ENCODE peak calls at places on chromosome 18, in nine cellular contexts. F is SK-N-SH, Z is A549, L is endothelial cell of umbilical vein, O is K562, P is HCT116, H is HepG2, V is GM12878, B is H1. E is an unnamed sample.

GRCh38 chr18:9905401-9905922 is 8.4 kb upstream of the VAPA start:
- DNase-seq in F (peak), Z (no peak), L (no peak), O (no peak), P (no peak), H (peak), V (no peak), B (no peak), E (peak)

GRCh38 chr18:34932792-34933466 is 108.3 kb upstream of the MAPRE2 start:
- DNase-seq in F (no peak), Z (no peak), L (no peak), O (no peak), P (no peak), H (no peak), V (no peak), B (no peak), E (no peak)

GRCh38 chr18:27363918-27364317 is 178.8 kb upstream of the CHST9 start:
- DNase-seq in F (peak), Z (no peak), L (no peak), O (no peak), P (no peak), H (peak), V (no peak), B (no peak), E (peak)

GRCh38 chr18:77648415-77648814 is 398.8 kb downstream of the GALR1 start:
- DNase-seq in F (no peak), Z (no peak), L (no peak), O (no peak), P (no peak), H (no peak), V (no peak), B (no peak), E (no peak)

GRCh38 chr18:8424917-8425725 is 184.1 kb upstream of the RAB12 start:
- DNase-seq in F (peak), Z (no peak), L (no peak), O (no peak), P (peak), H (peak), V (no peak), B (peak), E (peak)

GRCh38 chr18:8619835-8620577 is 10.8 kb downstream of the RAB12 start:
- DNase-seq in F (no peak), Z (no peak), L (no peak), O (no peak), P (no peak), H (no peak), V (no peak), B (no peak), E (no peak)

GRCh38 chr18:54260376-54261072 is 8.8 kb upstream of the POLI start:
- DNase-seq in F (no peak), Z (no peak), L (no peak), O (no peak), P (no peak), H (peak), V (no peak), B (no peak), E (peak)

GRCh38 chr18:27695509-27695908 is 481.4 kb downstream of the CDH2 start:
- DNase-seq in F (no peak), Z (no peak), L (no peak), O (no peak), P (no peak), H (no peak), V (no peak), B (no peak), E (no peak)

GRCh38 chr18:8381801-8382459 is 227.3 kb upstream of the RAB12 start:
- DNase-seq in F (no peak), Z (no peak), L (no peak), O (no peak), P (no peak), H (no peak), V (no peak), B (no peak), E (no peak)

GRCh38 chr18:22613058-22613690 is 195.5 kb upstream of the CTAGE1 start:
- DNase-seq in F (no peak), Z (no peak), L (no peak), O (no peak), P (no peak), H (no peak), V (no peak), B (no peak), E (no peak)

GRCh38 chr18:60753753-60754152 is 381.2 kb upstream of the MC4R start:
- DNase-seq in F (no peak), Z (no peak), L (peak), O (no peak), P (no peak), H (no peak), V (no peak), B (no peak), E (no peak)

GRCh38 chr18:195651-196050 is 37.3 kb downstream of the USP14 start:
- DNase-seq in F (no peak), Z (no peak), L (no peak), O (no peak), P (no peak), H (no peak), V (no peak), B (no peak), E (no peak)

GRCh38 chr18:13217466-13217961 is 1.0 kb upstream of the LDLRAD4 start:
- DNase-seq in F (peak), Z (no peak), L (peak), O (peak), P (no peak), H (no peak), V (no peak), B (no peak), E (peak)

GRCh38 chr18:13217971-13218375 is 587 bp upstream of the LDLRAD4 start:
- DNase-seq in F (no peak), Z (no peak), L (peak), O (no peak), P (no peak), H (no peak), V (no peak), B (no peak), E (no peak)

GRCh38 chr18:13218376-13219011 is at the start of gene LDLRAD4:
- DNase-seq in F (peak), Z (no peak), L (peak), O (no peak), P (no peak), H (no peak), V (no peak), B (no peak), E (peak)

GRCh38 chr18:13216092-13216582 is 2.4 kb upstream of the LDLRAD4 start:
- DNase-seq in F (peak), Z (peak), L (peak), O (peak), P (peak), H (peak), V (peak), B (peak), E (peak)

DNA sequence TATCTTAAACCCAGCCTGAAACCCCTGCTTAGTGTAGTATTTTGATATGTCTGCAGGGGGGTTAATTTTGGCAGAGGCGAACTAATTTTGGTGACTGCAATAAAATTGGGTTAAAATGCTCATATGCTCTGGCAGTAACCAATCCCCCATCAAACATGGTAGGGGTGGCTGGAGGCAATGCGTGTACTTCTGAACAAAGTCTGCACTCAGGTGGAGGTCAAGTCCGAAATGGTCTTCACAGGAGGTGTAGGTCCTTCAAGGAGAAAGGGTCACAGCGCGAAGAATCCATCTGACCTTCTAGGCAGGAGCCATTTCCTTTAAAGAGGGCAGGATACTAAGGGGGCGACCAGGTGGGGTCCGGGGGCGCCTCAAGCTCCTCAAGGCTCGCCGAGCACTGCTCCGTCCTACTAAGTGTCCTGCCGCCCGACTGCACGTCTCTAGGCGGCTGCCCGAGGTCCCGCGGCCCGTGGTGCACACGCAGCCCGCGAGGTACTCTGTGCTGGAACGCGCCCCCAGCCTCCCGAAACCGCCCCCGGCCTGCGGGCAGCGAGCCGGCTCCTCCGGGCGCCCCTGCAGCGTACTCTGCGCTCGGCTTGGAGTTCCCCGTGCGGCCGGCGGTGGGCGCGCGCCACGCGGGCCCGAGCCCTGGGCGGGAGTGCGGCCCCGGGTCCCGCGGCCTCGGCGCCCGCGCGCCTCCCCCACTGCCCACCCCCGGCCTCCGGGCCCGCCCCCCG is 1.7 kb upstream of the LDLRAD4 start:
- DNase-seq in F (peak), Z (no peak), L (peak), O (no peak), P (no peak), H (no peak), V (no peak), B (no peak), E (peak)
- H3K4me3 ChIP-seq in F (peak), Z (peak), L (no peak), O (no peak), P (peak), H (peak), V (no peak), B (peak), E (no peak)

GRCh38 chr18:50428531-50429206 is 53.8 kb downstream of the SKA1 start:
- DNase-seq in F (peak), Z (no peak), L (no peak), O (no peak), P (no peak), H (no peak), V (no peak), B (no peak), E (peak)

GRCh38 chr18:50424877-50425690 is 50.2 kb downstream of the SKA1 start:
- DNase-seq in F (no peak), Z (no peak), L (peak), O (peak), P (no peak), H (peak), V (no peak), B (no peak), E (peak)

GRCh38 chr18:50427896-50428295 is 53.0 kb downstream of the SKA1 start:
- DNase-seq in F (no peak), Z (no peak), L (no peak), O (no peak), P (no peak), H (no peak), V (no peak), B (no peak), E (peak)

GRCh38 chr18:50432915-50433314 is 58.1 kb downstream of the SKA1 start:
- DNase-seq in F (no peak), Z (no peak), L (no peak), O (peak), P (no peak), H (no peak), V (no peak), B (no peak), E (no peak)

DNA sequence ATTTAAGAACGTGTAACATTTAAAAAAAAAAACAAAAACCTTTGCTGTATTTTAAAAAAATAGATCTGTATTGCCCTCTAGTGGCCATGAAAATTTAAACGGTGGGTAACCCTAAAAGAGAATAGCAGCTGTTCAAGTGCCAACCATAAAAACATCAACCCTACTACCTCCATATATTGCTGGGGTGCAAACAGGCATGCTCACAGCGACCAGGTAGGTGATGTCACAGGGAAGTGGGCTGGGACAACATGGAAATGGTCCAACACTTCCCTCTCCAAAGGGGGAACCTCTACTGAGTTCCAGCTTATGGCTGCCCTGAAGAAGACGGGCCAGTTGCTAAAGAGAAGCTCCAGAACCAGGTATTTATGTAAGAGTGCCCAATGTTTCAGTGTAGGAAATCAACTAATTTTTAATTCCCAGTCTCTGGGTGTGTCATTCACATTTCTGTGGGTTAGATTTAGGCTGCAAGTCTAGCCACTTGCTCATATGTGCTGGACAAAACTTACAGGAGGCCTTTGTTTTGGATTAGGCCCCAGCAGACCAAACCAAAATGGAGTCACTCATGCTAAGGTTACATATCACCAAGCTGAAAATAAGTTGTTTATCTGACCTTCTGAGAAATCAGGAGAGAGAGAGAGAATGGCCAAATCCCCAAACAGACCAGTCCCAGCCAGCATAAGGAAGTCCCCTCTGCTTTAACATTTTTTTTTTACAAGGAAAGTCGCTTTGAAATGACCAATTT is 54.5 kb downstream of the SKA1 start:
- DNase-seq in F (peak), Z (no peak), L (peak), O (peak), P (peak), H (peak), V (no peak), B (no peak), E (peak)
- TF ChIP-seq MAX in F (no peak), Z (no peak), L (no peak), O (no peak), P (no peak), H (no peak), V (no peak), B (no peak), E (no peak)

GRCh38 chr18:29185801-29186200 is 1008.9 kb upstream of the CDH2 start:
- DNase-seq in F (no peak), Z (no peak), L (no peak), O (no peak), P (no peak), H (no peak), V (no peak), B (no peak), E (no peak)

GRCh38 chr18:29188760-29189159 is 1011.8 kb upstream of the CDH2 start:
- DNase-seq in F (no peak), Z (no peak), L (no peak), O (no peak), P (no peak), H (no peak), V (no peak), B (no peak), E (no peak)

GRCh38 chr18:29196307-29196706 is 1019.4 kb upstream of the CDH2 start:
- DNase-seq in F (no peak), Z (no peak), L (no peak), O (no peak), P (no peak), H (no peak), V (no peak), B (no peak), E (no peak)

DNA sequence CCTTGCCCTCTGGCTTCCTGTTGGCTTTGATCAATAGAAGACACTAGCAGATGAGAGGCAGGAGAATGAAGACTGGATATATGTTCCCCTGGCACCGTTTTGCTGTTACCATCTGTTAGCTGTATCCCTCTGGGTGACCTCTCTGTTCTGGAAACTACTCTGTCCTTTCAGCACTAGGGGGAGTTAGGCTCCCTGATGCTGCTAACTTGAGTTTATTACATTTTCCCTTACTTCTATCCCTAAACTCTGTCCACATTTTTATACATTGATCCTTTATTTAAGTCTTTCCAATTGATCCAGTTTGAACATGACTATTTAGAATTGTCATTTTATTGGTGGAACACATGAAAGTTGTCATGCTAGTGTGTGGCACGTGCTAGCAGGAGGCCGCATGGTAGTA is 1014.3 kb upstream of the CDH2 start:
- DNase-seq in F (no peak), Z (peak), L (peak), O (no peak), P (no peak), H (peak), V (no peak), B (no peak), E (peak)
- TF ChIP-seq CTCF in F (peak), Z (no peak), L (peak), O (no peak), P (no peak), H (peak), V (peak), B (peak), E (peak)

DNA sequence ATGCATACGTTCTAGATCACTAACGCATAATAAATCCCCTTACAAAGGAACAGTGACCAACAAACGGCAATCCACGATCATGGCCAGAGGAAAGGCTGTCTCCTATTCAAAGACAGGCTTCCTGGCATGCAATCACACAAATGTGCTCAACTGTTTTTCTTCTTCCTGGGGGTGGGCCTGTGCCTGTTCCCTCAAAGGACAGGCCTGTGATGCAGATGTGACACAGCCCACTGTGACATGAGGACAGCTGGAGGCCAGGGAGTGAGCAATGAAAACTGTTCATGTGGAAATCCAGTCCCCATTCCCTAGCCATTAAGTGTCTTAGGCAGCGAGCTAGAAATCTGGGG is 143.8 kb upstream of the LMAN1 start:
- DNase-seq in F (peak), Z (no peak), L (no peak), O (no peak), P (no peak), H (no peak), V (no peak), B (no peak), E (no peak)
- H3K4me3 ChIP-seq in F (no peak), Z (no peak), L (no peak), O (no peak), P (no peak), H (no peak), V (no peak), B (no peak), E (no peak)